ENCODE peak calls at places on chromosomes 3 and 15, in six cellular contexts. Q, G, P, I, R and V are unnamed samples.

GRCh38 chr3:23785882-23786281 is 19.9 kb upstream of the UBE2E1 start:
- DNase-seq in Q (no peak), G (no peak), P (no peak), I (no peak), R (no peak), V (no peak)

GRCh38 chr3:2166552-2166951 is 67.9 kb downstream of the CNTN4 start:
- DNase-seq in Q (no peak), G (no peak), P (no peak), I (no peak), R (peak; percentile 3), V (no peak)

GRCh38 chr15:82680200-82681102 is 29.2 kb downstream of the AP3B2 start:
- DNase-seq in Q (no peak), G (no peak), P (no peak), I (peak; percentile 77), R (no peak), V (no peak)

GRCh38 chr15:79849789-79850188 is 47.0 kb downstream of the MTHFS start:
- DNase-seq in Q (peak; percentile 69), G (peak; percentile 52), P (no peak), I (no peak), R (peak; percentile 74), V (peak; percentile 64)

GRCh38 chr3:39638286-39638685 is 170.8 kb downstream of the MOBP start:
- DNase-seq in Q (peak; percentile 21), G (no peak), P (no peak), I (no peak), R (peak; percentile 19), V (peak; percentile 27)

GRCh38 chr3:116037954-116038911 is 407.1 kb downstream of the LSAMP start:
- DNase-seq in Q (peak; percentile 8), G (no peak), P (no peak), I (no peak), R (no peak), V (no peak)

GRCh38 chr15:70222632-70223031 is 124.9 kb upstream of the TLE3 start:
- DNase-seq in Q (peak; percentile 22), G (no peak), P (no peak), I (no peak), R (no peak), V (no peak)

GRCh38 chr3:128481438-128481942 is 11.5 kb downstream of the GATA2 start:
- DNase-seq in Q (no peak), G (no peak), P (no peak), I (no peak), R (no peak), V (no peak)

GRCh38 chr3:38278841-38279240 is 3.3 kb upstream of the SLC22A14 start:
- DNase-seq in Q (no peak), G (no peak), P (no peak), I (no peak), R (no peak), V (no peak)

GRCh38 chr3:38276917-38277630 is 5.0 kb upstream of the SLC22A14 start:
- DNase-seq in Q (no peak), G (no peak), P (no peak), I (no peak), R (no peak), V (no peak)

GRCh38 chr3:38283810-38284775 is 2.0 kb downstream of the SLC22A14 start:
- DNase-seq in Q (peak; percentile 49), G (peak; percentile 53), P (peak; percentile 49), I (no peak), R (peak; percentile 45), V (no peak)

GRCh38 chr3:38276081-38276916 is 5.8 kb upstream of the SLC22A14 start:
- DNase-seq in Q (no peak), G (no peak), P (no peak), I (no peak), R (no peak), V (no peak)

DNA sequence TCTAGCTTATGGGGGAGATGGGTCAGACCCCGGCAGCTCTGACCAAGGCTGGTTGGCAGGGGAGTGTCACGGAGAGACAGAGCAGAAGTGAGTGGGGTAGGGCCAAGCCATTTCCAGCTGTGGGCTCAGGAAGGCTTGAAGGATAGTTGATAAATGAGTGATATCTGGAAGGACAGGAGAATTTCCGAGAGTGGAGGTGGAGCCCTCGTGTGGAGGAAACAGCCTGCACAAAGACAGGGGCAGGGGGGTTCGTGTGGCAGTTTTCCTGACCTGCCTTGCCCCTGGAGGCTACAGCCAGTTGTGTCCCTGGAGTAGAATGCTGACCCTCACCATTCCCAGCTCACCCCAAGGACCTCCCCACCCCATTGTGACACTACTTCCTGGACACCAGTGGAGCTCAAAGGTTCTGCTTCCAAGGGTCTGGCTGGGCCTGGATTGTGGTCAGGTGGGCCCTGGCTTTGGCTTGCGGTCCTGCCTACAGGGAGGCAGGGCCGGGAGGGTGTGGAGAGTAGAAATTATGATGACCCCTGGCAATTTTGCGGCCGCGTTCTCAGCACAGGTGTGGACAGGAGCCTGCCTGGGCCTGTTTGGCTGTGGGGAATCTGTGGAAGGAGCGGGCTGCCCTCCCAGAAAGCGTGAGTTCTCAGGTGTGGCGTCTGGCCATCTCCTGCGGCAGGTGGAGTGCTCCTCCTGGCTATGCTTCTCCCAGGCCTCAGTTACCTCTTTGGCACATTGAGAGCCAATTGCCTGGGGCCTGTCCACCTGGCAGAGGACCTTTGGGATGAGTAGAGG is at the start of gene SLC22A14:
- DNase-seq in Q (no peak), G (no peak), P (no peak), I (no peak), R (no peak), V (no peak)
- TF ChIP-seq CTCF in Q (peak; percentile 11), G (no peak), P (no peak), I (no peak), R (peak; percentile 38), V (peak; percentile 40)

GRCh38 chr15:99738047-99738847 is 5.0 kb upstream of the LYSMD4 start:
- DNase-seq in Q (no peak), G (no peak), P (no peak), I (no peak), R (no peak), V (no peak)

GRCh38 chr15:99745687-99746086 is 12.4 kb upstream of the LYSMD4 start:
- DNase-seq in Q (no peak), G (no peak), P (no peak), I (no peak), R (no peak), V (no peak)

GRCh38 chr15:99741835-99742234 is 8.6 kb upstream of the LYSMD4 start:
- DNase-seq in Q (no peak), G (no peak), P (no peak), I (peak; percentile 2), R (no peak), V (no peak)

GRCh38 chr15:99749386-99749785 is 16.1 kb upstream of the LYSMD4 start:
- DNase-seq in Q (no peak), G (peak; percentile 10), P (no peak), I (no peak), R (no peak), V (no peak)

DNA sequence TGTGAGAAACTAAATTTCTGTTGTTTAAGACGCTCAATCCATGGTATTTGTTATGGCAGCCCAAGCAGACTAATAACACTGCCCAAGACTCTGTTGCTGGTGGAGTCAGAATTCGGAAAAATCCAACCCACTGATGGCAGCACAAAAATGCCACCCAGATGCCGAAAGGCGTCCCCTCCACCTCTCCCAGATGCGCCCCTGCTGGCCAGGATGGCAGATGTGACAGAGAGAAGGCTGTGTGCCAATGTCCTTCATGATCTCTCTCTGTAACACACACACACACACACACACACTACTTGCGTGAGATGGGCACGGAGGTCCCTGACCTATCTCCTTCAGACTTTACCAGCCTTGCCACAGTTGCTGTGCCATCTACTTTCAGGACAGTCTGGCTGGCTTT is 10.9 kb upstream of the LYSMD4 start:
- DNase-seq in Q (no peak), G (no peak), P (no peak), I (no peak), R (no peak), V (no peak)
- TF ChIP-seq CTCF in Q (no peak), G (no peak), P (no peak), I (no peak), R (no peak), V (no peak)

GRCh38 chr3:112012205-112012604 is 13.5 kb downstream of the TAGLN3 start:
- DNase-seq in Q (no peak), G (no peak), P (no peak), I (no peak), R (no peak), V (no peak)

GRCh38 chr3:112011376-112011940 is 12.7 kb downstream of the TAGLN3 start:
- DNase-seq in Q (no peak), G (no peak), P (no peak), I (no peak), R (no peak), V (no peak)

GRCh38 chr3:112013784-112014143 is 15.0 kb downstream of the TAGLN3 start:
- DNase-seq in Q (no peak), G (no peak), P (no peak), I (no peak), R (no peak), V (no peak)

GRCh38 chr3:112010631-112011030 is 11.9 kb downstream of the TAGLN3 start:
- DNase-seq in Q (no peak), G (peak; percentile 38), P (no peak), I (no peak), R (peak; percentile 59), V (no peak)

DNA sequence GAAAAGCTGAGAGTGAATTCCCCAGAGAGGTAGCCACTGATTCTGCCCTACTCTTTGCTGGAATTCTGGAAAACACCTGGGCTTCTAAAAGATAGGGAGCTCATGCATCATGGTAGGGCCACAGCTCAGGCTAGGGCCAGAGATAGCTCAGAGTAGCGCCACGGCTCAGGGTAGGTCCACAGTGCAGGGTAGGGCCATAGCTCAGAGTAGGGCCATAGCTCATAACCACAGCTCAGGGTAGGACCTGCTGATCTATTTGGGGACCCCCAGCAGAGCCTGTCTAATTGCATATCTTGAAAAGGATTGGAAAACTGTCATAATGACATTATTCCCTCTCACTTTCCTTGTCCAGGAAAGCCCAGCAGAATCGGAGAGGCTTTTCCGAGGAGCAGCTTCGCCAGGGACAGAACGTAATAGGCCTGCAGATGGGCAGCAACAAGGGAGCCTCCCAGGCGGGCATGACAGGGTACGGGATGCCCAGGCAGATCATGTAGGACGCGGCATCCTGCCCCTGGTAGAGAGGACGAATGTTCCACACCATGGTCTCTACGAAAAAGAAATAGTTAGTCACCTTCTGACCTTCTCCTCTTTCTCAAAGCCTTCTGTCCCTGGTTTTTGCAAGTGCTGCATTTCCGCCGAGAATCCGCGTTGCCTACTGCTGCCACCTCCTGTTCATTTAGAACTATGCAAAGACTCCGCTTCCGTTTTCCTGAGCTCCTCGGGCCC is 14.5 kb downstream of the TAGLN3 start:
- DNase-seq in Q (peak; percentile 85), G (peak; percentile 80), P (peak; percentile 23), I (peak; percentile 22), R (peak; percentile 90), V (peak; percentile 68)
- TF ChIP-seq CTCF in Q (peak; percentile 74), G (peak; percentile 82), P (peak; percentile 77), I (no peak), R (peak; percentile 89), V (peak; percentile 86)

GRCh38 chr3:151296226-151296625 is 17.9 kb upstream of the P2RY14 start:
- DNase-seq in Q (no peak), G (no peak), P (no peak), I (no peak), R (no peak), V (no peak)

GRCh38 chr3:151293127-151293526 is 14.8 kb upstream of the P2RY14 start:
- DNase-seq in Q (no peak), G (no peak), P (no peak), I (no peak), R (no peak), V (no peak)

GRCh38 chr3:151285940-151286339 is 7.6 kb upstream of the P2RY14 start:
- DNase-seq in Q (no peak), G (no peak), P (no peak), I (no peak), R (no peak), V (no peak)

DNA sequence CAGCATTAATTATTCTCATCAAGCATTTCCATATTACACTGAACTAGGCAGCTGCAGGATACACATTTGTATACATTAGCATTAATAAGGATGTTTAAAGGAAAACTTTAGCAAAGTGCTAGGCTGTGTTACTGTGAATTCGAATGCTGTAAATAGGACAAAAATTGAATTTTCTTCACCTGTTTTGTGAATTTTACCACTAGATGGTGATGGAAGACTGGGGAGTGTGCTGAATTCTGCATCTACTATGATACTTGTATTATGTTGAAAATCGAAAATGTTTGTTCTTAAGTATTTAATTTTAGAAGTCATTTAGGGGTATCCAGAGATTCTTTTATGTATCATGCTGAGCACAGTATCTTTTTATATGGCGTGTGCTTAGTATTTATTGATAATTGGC is 12.3 kb upstream of the P2RY14 start:
- DNase-seq in Q (peak; percentile 69), G (peak; percentile 66), P (no peak), I (no peak), R (peak; percentile 80), V (no peak)
- TF ChIP-seq CTCF in Q (peak; percentile 58), G (peak; percentile 87), P (peak; percentile 62), I (no peak), R (peak; percentile 68), V (peak; percentile 53)